ENCODE peak calls at places on chromosome 18, in five cellular contexts. M is ACHN, A is adipocyte, G is HuH-7, Y is NCI-H460. R is an unnamed sample.

GRCh38 chr18:48885266-48885950 is 65.4 kb downstream of the SMAD7 start:
- DNase-seq in G (no peak), M (no peak), A (no peak), Y (no peak), R (no peak)

GRCh38 chr18:78973357-78974083 is 6.1 kb upstream of the SALL3 start:
- DNase-seq in M (no peak), Y (no peak), G (no peak), A (no peak), R (no peak)

GRCh38 chr18:9535430-9535972 is 60.2 kb downstream of the RALBP1 start:
- DNase-seq in G (peak), M (no peak), Y (no peak), A (peak), R (no peak)

GRCh38 chr18:45719106-45719505 is 4.9 kb upstream of the SLC14A1 start:
- DNase-seq in A (no peak), G (no peak), Y (no peak), M (no peak), R (no peak)

GRCh38 chr18:76428396-76429261 is 66.4 kb downstream of the ZNF516 start:
- DNase-seq in M (no peak), A (no peak), Y (no peak), G (no peak), R (no peak)

GRCh38 chr18:34661464-34662087 is 48.5 kb upstream of the DTNA start:
- DNase-seq in G (peak), Y (peak), A (peak), M (peak), R (no peak)

GRCh38 chr18:48896875-48897511 is 53.8 kb downstream of the SMAD7 start:
- DNase-seq in M (no peak), A (no peak), Y (no peak), G (peak), R (no peak)

GRCh38 chr18:13137939-13138821 is 80.4 kb upstream of the LDLRAD4 start:
- DNase-seq in G (peak), M (no peak), Y (peak), A (no peak), R (peak)

GRCh38 chr18:50099725-50100414 is 95.1 kb downstream of the MYO5B start:
- DNase-seq in G (no peak), A (peak), M (no peak), Y (no peak), R (no peak)

GRCh38 chr18:59123588-59124369 is 15.9 kb upstream of the SEC11C start:
- DNase-seq in M (peak), A (peak), Y (no peak), G (no peak), R (no peak)

GRCh38 chr18:59697236-59697932 is at the start of gene CCBE1:
- DNase-seq in M (peak), G (peak), A (peak), Y (peak), R (no peak)

GRCh38 chr18:54444309-54444914 is 86.7 kb downstream of the C18orf54 start:
- DNase-seq in M (peak), G (peak), A (peak), Y (peak), R (no peak)

R was measured in naive thymus-derived CD4-positive, alpha-beta T cell.